ENCODE peak calls at places on chromosomes 3 and 15, in seven cellular contexts. I, A, T, L, Z, X and N are unnamed samples. For H3K4me1, the result is how much of the 10 kb centered on the place peaks cover.

GRCh38 chr15:64911317-64912186 is at the start of gene ANKDD1A:
- DNase-seq in I (peak), Z (peak), L (peak), X (peak), A (peak), T (peak), N (peak)

GRCh38 chr3:52361893-52362292 is 45.8 kb downstream of the DNAH1 start:
- DNase-seq in X (no peak), T (no peak), Z (no peak), L (no peak), I (no peak), A (no peak), N (no peak)

GRCh38 chr15:63915888-63916731 is 82.4 kb upstream of the HERC1 start:
- DNase-seq in Z (no peak), A (peak), T (peak), X (peak), I (no peak), L (no peak), N (no peak)

GRCh38 chr3:45607790-45608189 is 13.2 kb downstream of the LIMD1 start:
- DNase-seq in L (no peak), T (peak), X (peak), I (peak), Z (no peak), A (no peak), N (no peak)

GRCh38 chr3:27714692-27715453 is 7.2 kb downstream of the EOMES start:
- DNase-seq in T (no peak), Z (no peak), X (no peak), L (peak), I (no peak), A (no peak), N (no peak)

GRCh38 chr15:56524915-56525314 is 60.0 kb upstream of the MNS1 start:
- DNase-seq in Z (no peak), T (peak), A (no peak), L (no peak), X (no peak), I (no peak), N (no peak)

GRCh38 chr3:188948658-188949400 is 222.9 kb upstream of the TPRG1 start:
- DNase-seq in X (peak), L (peak), I (peak), T (peak), Z (peak), A (peak), N (peak)

GRCh38 chr3:21944251-21944650 is 193.2 kb upstream of the ZNF385D start:
- DNase-seq in A (no peak), I (no peak), L (no peak), T (peak), X (no peak), Z (no peak), N (no peak)

GRCh38 chr3:32897981-32898623 is 53.3 kb upstream of the CCR4 start:
- DNase-seq in A (no peak), X (no peak), T (no peak), I (no peak), Z (no peak), L (no peak), N (no peak)

GRCh38 chr15:93063796-93064690 is 25.0 kb downstream of the RGMA start:
- DNase-seq in I (no peak), T (no peak), X (no peak), A (no peak), L (no peak), Z (no peak), N (peak)

GRCh38 chr15:101014921-101015841 is 96.0 kb downstream of the LRRK1 start:
- DNase-seq in T (peak), I (peak), Z (peak), A (peak), X (peak), L (peak), N (peak)

GRCh38 chr3:60160105-60160791 is 1091.0 kb downstream of the FHIT start:
- DNase-seq in X (no peak), Z (no peak), I (no peak), A (no peak), L (no peak), T (no peak), N (no peak)

GRCh38 chr3:173398111-173398479 is 551 bp downstream of the NLGN1 start:
- DNase-seq in T (peak), L (no peak), Z (peak), A (no peak), X (no peak), I (no peak), N (no peak)

GRCh38 chr3:71127052-71127451 is 456.5 kb downstream of the FOXP1 start:
- DNase-seq in T (no peak), L (no peak), A (no peak), I (no peak), X (no peak), Z (no peak), N (no peak)

GRCh38 chr15:64282701-64283100 is 73.3 kb downstream of the CSNK1G1 start:
- DNase-seq in X (no peak), A (no peak), T (peak), Z (no peak), I (no peak), L (no peak), N (no peak)

GRCh38 chr3:57972421-57973111 is 35.7 kb upstream of the FLNB start:
- DNase-seq in Z (no peak), X (no peak), L (no peak), I (no peak), A (no peak), T (no peak), N (no peak)

GRCh38 chr15:79970921-79971434 is at the start of gene BCL2A1:
- DNase-seq in T (peak), I (no peak), L (peak), A (peak), Z (no peak), X (no peak), N (no peak)

GRCh38 chr3:133168025-133168401 is 129.8 kb downstream of the TMEM108 start:
- DNase-seq in T (no peak), A (no peak), X (no peak), I (no peak), Z (no peak), L (no peak), N (no peak)

GRCh38 chr3:44398853-44399252 is 60.3 kb downstream of the TCAIM start:
- DNase-seq in L (no peak), A (no peak), X (no peak), Z (no peak), I (no peak), T (no peak), N (no peak)

GRCh38 chr3:169505577-169506155 is 157.8 kb downstream of the MECOM start:
- DNase-seq in A (no peak), T (no peak), X (no peak), L (no peak), Z (no peak), I (no peak), N (no peak)

GRCh38 chr3:41040256-41040655 is 159.0 kb upstream of the CTNNB1 start:
- DNase-seq in X (no peak), T (no peak), A (no peak), L (no peak), I (no peak), Z (no peak), N (no peak)

GRCh38 chr3:57518276-57518914 is 25.7 kb downstream of the DNAH12 start:
- DNase-seq in A (no peak), I (no peak), X (no peak), Z (no peak), T (peak), L (no peak), N (no peak)

GRCh38 chr3:165753560-165753959 is 83.7 kb downstream of the BCHE start:
- DNase-seq in A (no peak), I (no peak), X (no peak), Z (no peak), T (peak), L (no peak), N (no peak)

GRCh38 chr3:171281256-171281655 is 178.9 kb downstream of the TNIK start:
- DNase-seq in I (no peak), Z (no peak), X (no peak), L (no peak), T (no peak), A (no peak), N (no peak)

GRCh38 chr3:197206913-197207312 is 91.5 kb downstream of the DLG1 start:
- DNase-seq in I (no peak), X (no peak), L (no peak), Z (no peak), T (no peak), A (no peak), N (no peak)

GRCh38 chr15:70088887-70089691 is 8.6 kb downstream of the TLE3 start:
- DNase-seq in T (peak), A (no peak), I (no peak), L (peak), X (peak), Z (peak), N (peak)

GRCh38 chr3:76122007-76122406 is 336.7 kb upstream of the ZNF717 start:
- DNase-seq in I (no peak), T (no peak), L (no peak), X (no peak), Z (no peak), A (no peak), N (no peak)

GRCh38 chr15:63474810-63475316 is 29.5 kb upstream of the USP3 start:
- DNase-seq in I (no peak), T (no peak), X (no peak), L (no peak), Z (no peak), A (no peak), N (no peak)

GRCh38 chr3:98986073-98986472 is 84.6 kb upstream of the DCBLD2 start:
- DNase-seq in I (peak), A (no peak), X (no peak), T (peak), Z (no peak), L (peak), N (no peak)

GRCh38 chr15:73870700-73871408 is 2.5 kb upstream of the TBC1D21 start:
- DNase-seq in T (peak), I (peak), Z (peak), L (peak), X (no peak), A (no peak), N (peak)

GRCh38 chr15:72559781-72560180 is 85.7 kb downstream of the ARIH1 start:
- DNase-seq in X (no peak), I (no peak), L (no peak), A (no peak), Z (no peak), T (no peak), N (no peak)

GRCh38 chr3:74501001-74501400 is 113.5 kb downstream of the CNTN3 start:
- DNase-seq in X (no peak), I (no peak), Z (no peak), L (no peak), T (no peak), A (no peak), N (no peak)

GRCh38 chr3:13110678-13111116 is 37.5 kb upstream of the IQSEC1 start:
- DNase-seq in A (no peak), T (no peak), I (no peak), Z (no peak), L (peak), X (no peak), N (no peak)

GRCh38 chr3:37945803-37946530 is 44.6 kb upstream of the VILL start:
- DNase-seq in Z (no peak), A (peak), L (peak), X (no peak), I (no peak), T (peak), N (no peak)

DNA sequence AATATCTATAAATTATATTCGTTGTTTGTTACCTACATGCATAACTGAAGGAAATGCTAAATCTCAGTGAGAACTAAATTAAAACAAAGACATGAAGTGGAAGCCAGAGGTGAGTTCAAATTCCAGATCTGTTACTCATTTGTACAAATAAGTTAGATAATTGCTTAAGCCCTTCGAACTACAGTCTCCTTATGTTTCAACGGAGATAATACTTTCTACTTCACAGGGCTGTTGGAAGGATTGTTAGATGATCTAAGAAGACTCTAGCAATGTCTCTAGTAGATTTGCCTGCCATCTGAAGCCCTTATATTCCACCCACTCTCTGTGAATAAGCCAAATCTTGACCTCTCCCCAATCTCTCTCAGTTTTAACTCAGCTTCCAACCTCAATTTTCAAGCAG is 125.8 kb downstream of the P2RY1 start:
- DNase-seq in X (no peak), T (peak), L (no peak), A (no peak), Z (no peak), I (no peak), N (no peak)
- H3K27ac ChIP-seq in X (no peak), T (no peak), L (no peak), A (no peak), Z (no peak), I (no peak), N (no peak)

DNA sequence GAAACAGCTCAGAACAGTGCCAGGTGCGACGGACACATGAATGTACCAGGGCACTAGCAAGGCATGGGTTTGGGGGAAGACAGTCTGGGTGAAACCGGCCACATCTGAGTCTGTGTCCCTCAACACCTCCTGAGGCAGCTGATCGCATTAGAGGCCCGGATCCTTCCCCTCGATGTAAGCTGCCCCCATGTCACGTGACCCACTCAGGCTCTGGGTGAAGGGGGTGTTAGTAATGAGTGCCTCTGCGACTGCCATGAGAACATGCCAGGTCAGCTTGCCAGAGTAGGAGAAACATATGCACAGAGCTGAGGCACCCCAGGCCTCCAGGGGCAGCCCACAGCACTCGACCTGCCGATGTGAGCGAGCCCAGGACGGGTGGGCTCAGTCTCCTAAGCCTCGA is 29.7 kb downstream of the PRR23E start:
- DNase-seq in A (no peak), I (no peak), X (no peak), L (no peak), T (no peak), Z (no peak), N (no peak)
- TF ChIP-seq CTCF in A (no peak), I (no peak), X (no peak), L (no peak), T (no peak), Z (no peak), N (no peak)

GRCh38 chr15:38886315-38887163 is 321.9 kb upstream of the RASGRP1 start:
- DNase-seq in L (peak), Z (no peak), X (no peak), T (peak), A (peak), I (no peak), N (no peak)
- H3K4me1 ChIP-seq in L (under half), Z (under half), X (under half), T (under half), A (under half), I (under half), N (under half)

DNA sequence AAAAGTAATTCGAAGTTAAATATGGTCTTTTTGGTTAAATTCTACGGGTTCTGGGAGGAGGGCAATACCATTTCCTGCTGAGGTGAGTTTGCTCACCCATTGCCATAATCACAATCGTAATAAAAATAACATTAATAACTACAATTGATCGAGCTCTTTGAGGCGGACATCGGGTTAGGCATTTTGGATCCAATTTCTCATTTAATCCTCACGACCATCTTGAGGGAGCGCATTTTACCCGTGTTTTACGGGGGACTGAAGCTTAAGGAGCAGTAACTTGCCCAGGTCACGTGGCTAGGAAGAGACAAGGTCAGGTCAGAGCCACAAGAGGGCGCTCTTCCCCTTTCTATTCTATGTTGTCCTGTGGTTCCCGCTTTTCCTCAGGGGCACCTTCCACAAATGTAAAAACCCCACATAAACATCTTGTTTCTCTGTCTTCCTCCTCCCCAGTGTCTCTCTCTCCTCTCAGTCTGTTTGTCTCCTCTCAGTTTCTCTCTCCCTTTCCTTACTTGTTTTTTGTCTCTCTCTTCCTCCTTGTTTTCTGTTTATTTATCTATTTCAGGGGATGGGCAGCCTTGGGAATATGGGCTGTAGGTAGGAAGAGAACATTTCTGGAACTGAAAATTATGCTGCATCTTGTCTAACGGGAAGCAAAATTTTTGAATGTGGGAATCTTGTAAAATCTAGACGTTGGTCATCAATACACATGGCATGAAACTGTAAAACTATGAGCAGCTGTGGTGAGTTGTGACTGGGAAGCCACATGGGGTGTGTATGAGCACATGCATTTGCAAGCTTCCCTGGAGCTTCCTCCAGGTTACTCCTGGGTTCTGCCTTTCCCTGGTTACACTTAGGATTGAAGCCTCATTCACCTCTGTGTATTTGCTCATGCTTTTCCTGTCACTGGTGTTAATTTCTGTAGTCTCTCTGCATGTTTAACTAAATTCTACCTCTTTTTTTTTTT is 71.0 kb downstream of the SQOR start:
- DNase-seq in Z (peak), X (peak), A (peak), T (peak), I (peak), L (peak), N (peak)
- H3K27ac ChIP-seq in Z (no peak), X (no peak), A (peak), T (no peak), I (no peak), L (peak), N (no peak)

GRCh38 chr15:29458361-29458760 is 188.7 kb upstream of the NSMCE3 start:
- DNase-seq in L (no peak), X (no peak), I (no peak), A (no peak), T (no peak), Z (no peak), N (no peak)

GRCh38 chr15:29457729-29458128 is 188.1 kb upstream of the NSMCE3 start:
- DNase-seq in I (no peak), X (no peak), A (no peak), T (peak), L (no peak), Z (no peak), N (no peak)

GRCh38 chr15:29456255-29456654 is 186.6 kb upstream of the NSMCE3 start:
- DNase-seq in Z (no peak), T (no peak), I (no peak), L (no peak), A (no peak), X (no peak), N (no peak)

GRCh38 chr15:29455530-29455929 is 185.9 kb upstream of the NSMCE3 start:
- DNase-seq in A (no peak), L (no peak), I (no peak), X (no peak), Z (no peak), T (no peak), N (no peak)

DNA sequence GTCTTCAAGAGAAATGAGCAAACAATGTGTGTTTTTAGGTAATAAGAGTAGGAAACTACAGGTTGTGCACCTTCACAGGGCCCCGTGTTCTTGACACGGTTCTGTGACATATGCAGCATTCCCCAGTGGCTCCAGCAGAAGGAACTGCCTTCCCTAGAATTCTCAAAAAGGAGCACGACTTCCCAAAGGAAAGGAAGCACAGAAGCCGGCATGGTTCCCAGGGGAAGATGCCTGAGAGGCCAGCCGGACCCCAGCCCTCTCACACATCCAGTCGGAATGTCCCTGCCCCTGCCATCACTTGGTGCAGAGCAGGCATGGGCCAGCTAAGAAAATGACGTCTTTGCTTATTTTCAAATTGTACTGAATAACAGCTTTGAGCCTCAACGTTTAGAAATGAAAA is 187.3 kb upstream of the NSMCE3 start:
- DNase-seq in Z (no peak), T (no peak), X (no peak), L (no peak), I (no peak), A (no peak), N (no peak)
- TF ChIP-seq CTCF in Z (no peak), T (no peak), X (no peak), L (no peak), I (no peak), A (no peak), N (no peak)